ENCODE peak calls at places on chromosomes 5 and 9, in five cellular contexts. N, O, V, M and S are unnamed samples.

GRCh38 chr5:106292654-106293053 is 1378.1 kb downstream of the EFNA5 start:
- DNase-seq in N (no peak), O (peak; percentile 84), V (no peak), M (no peak), S (no peak)

GRCh38 chr9:135888766-135889394 is 18.5 kb downstream of the CAMSAP1 start:
- DNase-seq in V (no peak), N (no peak), O (no peak), M (no peak), S (no peak)

GRCh38 chr5:36569456-36569855 is 37.0 kb upstream of the SLC1A3 start:
- DNase-seq in V (no peak), O (no peak), M (no peak), N (no peak), S (no peak)

GRCh38 chr5:58825899-58826298 is 243.0 kb downstream of the RAB3C start:
- DNase-seq in M (no peak), O (no peak), V (no peak), N (no peak), S (no peak)

GRCh38 chr9:129765764-129766317 is 13.0 kb upstream of the PTGES start:
- DNase-seq in N (no peak), O (no peak), M (no peak), V (no peak), S (no peak)

GRCh38 chr5:159003045-159004030 is 96.4 kb downstream of the EBF1 start:
- DNase-seq in M (no peak), N (no peak), O (peak; percentile 37), V (no peak), S (no peak)

GRCh38 chr5:76204713-76205112 is 121.5 kb downstream of the SV2C start:
- DNase-seq in O (no peak), M (no peak), N (no peak), V (peak; percentile 44), S (no peak)

GRCh38 chr9:35904338-35904737 is 1.7 kb upstream of the HRCT1 start:
- DNase-seq in N (no peak), V (peak; percentile 28), M (no peak), O (no peak), S (no peak)

GRCh38 chr9:115240676-115241075 is 122.7 kb upstream of the TNC start:
- DNase-seq in N (no peak), M (no peak), O (no peak), V (no peak), S (no peak)

GRCh38 chr9:122015165-122015821 is 77.8 kb downstream of the TTLL11 start:
- DNase-seq in N (no peak), V (no peak), M (no peak), O (no peak), S (no peak)

GRCh38 chr5:180328296-180329137 is 24.6 kb downstream of the GFPT2 start:
- DNase-seq in N (peak; percentile 62), O (peak; percentile 60), M (peak; percentile 70), V (peak; percentile 80), S (peak; percentile 45)

GRCh38 chr9:81410201-81410600 is 279.1 kb downstream of the TLE1 start:
- DNase-seq in M (peak; percentile 86), N (no peak), V (no peak), O (peak; percentile 91), S (peak; percentile 46)

GRCh38 chr5:97628011-97628410 is 445.0 kb upstream of the RIOK2 start:
- DNase-seq in O (peak; percentile 16), M (no peak), N (no peak), V (no peak), S (no peak)